ENCODE peak calls at places on chromosomes 7 and 10, in five cellular contexts. G is pancreas, J is bronchial epithelial cell, M is psoas muscle, R is fibroblast of the aortic adventitia. Y is an unnamed sample.

GRCh38 chr7:98993024-98993897 is 114.9 kb downstream of the TRRAP start:
- DNase-seq in G (no peak), J (no peak), M (no peak), R (no peak), Y (no peak)

GRCh38 chr10:80144302-80145131 is 12.0 kb downstream of the PLAC9 start:
- DNase-seq in G (peak; percentile 86), J (no peak), M (peak; percentile 45), R (no peak), Y (peak; percentile 43)

GRCh38 chr10:80633910-80634309 is 96.2 kb downstream of the SH2D4B start:
- DNase-seq in G (no peak), J (no peak), M (no peak), R (no peak), Y (no peak)

GRCh38 chr7:135662123-135662372 is 266 bp upstream of the STMP1 start:
- DNase-seq in G (no peak), J (no peak), M (no peak), R (no peak), Y (no peak)

GRCh38 chr10:115063702-115064479 is 29.3 kb upstream of the ATRNL1 start:
- DNase-seq in G (no peak), J (no peak), M (no peak), R (peak; percentile 26), Y (no peak)

GRCh38 chr7:116153050-116153449 is 57.3 kb upstream of the TES start:
- DNase-seq in G (no peak), J (no peak), M (no peak), R (no peak), Y (no peak)

GRCh38 chr10:27746364-27747095 is 911 bp upstream of the MKX start:
- DNase-seq in G (peak; percentile 42), J (no peak), M (no peak), R (no peak), Y (peak; percentile 1)

GRCh38 chr10:132193907-132194552 is 7.3 kb downstream of the DPYSL4 start:
- DNase-seq in G (peak; percentile 67), J (no peak), M (peak; percentile 16), R (no peak), Y (no peak)

GRCh38 chr10:72424561-72424960 is 69.8 kb upstream of the DNAJB12 start:
- DNase-seq in G (no peak), J (peak; percentile 2), M (no peak), R (no peak), Y (no peak)

GRCh38 chr7:42065942-42066341 is 171.1 kb downstream of the GLI3 start:
- DNase-seq in G (no peak), J (no peak), M (no peak), R (no peak), Y (no peak)

GRCh38 chr10:95430231-95430951 is 130.8 kb downstream of the SORBS1 start:
- DNase-seq in G (no peak), J (peak; percentile 54), M (no peak), R (peak; percentile 61), Y (peak; percentile 71)

GRCh38 chr7:2670720-2671391 is 17.1 kb upstream of the AMZ1 start:
- DNase-seq in G (peak; percentile 85), J (peak; percentile 21), M (peak; percentile 70), R (peak; percentile 56), Y (peak; percentile 58)

GRCh38 chr7:102289051-102289450 is 2.4 kb downstream of the SH2B2 start:
- DNase-seq in G (no peak), J (no peak), M (no peak), R (no peak), Y (no peak)

GRCh38 chr7:69018200-69018599 is 580.1 kb upstream of the AUTS2 start:
- DNase-seq in G (no peak), J (no peak), M (no peak), R (no peak), Y (no peak)

GRCh38 chr7:1944619-1945210 is 274.6 kb downstream of the ELFN1 start:
- DNase-seq in G (peak; percentile 63), J (no peak), M (peak; percentile 10), R (no peak), Y (no peak)

GRCh38 chr7:157397036-157397720 is 60.4 kb downstream of the DNAJB6 start:
- DNase-seq in G (no peak), J (no peak), M (no peak), R (no peak), Y (no peak)
- H3K4me3 ChIP-seq in G (no peak overlapping the region), J (no peak overlapping the region), M (peak overlapping the region; percentile 11), R (no peak overlapping the region), Y (no peak overlapping the region)

GRCh38 chr7:30561389-30561788 is 33.3 kb upstream of the GARS1 start:
- DNase-seq in G (no peak), J (no peak), M (no peak), R (peak; percentile 41), Y (no peak)

GRCh38 chr7:30563326-30563942 is 31.2 kb upstream of the GARS1 start:
- DNase-seq in G (no peak), J (peak; percentile 75), M (no peak), R (peak; percentile 25), Y (peak; percentile 82)

GRCh38 chr7:30564243-30564892 is 30.3 kb upstream of the GARS1 start:
- DNase-seq in G (peak; percentile 90), J (peak; percentile 78), M (peak; percentile 77), R (peak; percentile 90), Y (peak; percentile 90)

GRCh38 chr7:30562909-30563308 is 31.8 kb upstream of the GARS1 start:
- DNase-seq in G (no peak), J (no peak), M (no peak), R (no peak), Y (no peak)

GRCh38 chr7:30562498-30562897 is 32.2 kb upstream of the GARS1 start:
- DNase-seq in G (no peak), J (no peak), M (no peak), R (peak; percentile 61), Y (no peak)
- TF ChIP-seq CTCF in G (no peak), J (no peak), M (no peak), R (peak; percentile 21), Y (no peak)

GRCh38 chr10:13104697-13105096 is 4.7 kb downstream of the OPTN start:
- DNase-seq in G (no peak), J (no peak), M (no peak), R (no peak), Y (no peak)

GRCh38 chr10:13099666-13100348 is at the start of gene OPTN:
- DNase-seq in G (peak; percentile 85), J (peak; percentile 72), M (peak; percentile 79), R (peak; percentile 85), Y (peak; percentile 84)

GRCh38 chr10:13100349-13101294 is 659 bp downstream of the OPTN start:
- DNase-seq in G (peak; percentile 79), J (peak; percentile 37), M (no peak), R (peak; percentile 36), Y (peak; percentile 49)

GRCh38 chr10:13103554-13103953 is 3.6 kb downstream of the OPTN start:
- DNase-seq in G (no peak), J (no peak), M (no peak), R (no peak), Y (no peak)

DNA sequence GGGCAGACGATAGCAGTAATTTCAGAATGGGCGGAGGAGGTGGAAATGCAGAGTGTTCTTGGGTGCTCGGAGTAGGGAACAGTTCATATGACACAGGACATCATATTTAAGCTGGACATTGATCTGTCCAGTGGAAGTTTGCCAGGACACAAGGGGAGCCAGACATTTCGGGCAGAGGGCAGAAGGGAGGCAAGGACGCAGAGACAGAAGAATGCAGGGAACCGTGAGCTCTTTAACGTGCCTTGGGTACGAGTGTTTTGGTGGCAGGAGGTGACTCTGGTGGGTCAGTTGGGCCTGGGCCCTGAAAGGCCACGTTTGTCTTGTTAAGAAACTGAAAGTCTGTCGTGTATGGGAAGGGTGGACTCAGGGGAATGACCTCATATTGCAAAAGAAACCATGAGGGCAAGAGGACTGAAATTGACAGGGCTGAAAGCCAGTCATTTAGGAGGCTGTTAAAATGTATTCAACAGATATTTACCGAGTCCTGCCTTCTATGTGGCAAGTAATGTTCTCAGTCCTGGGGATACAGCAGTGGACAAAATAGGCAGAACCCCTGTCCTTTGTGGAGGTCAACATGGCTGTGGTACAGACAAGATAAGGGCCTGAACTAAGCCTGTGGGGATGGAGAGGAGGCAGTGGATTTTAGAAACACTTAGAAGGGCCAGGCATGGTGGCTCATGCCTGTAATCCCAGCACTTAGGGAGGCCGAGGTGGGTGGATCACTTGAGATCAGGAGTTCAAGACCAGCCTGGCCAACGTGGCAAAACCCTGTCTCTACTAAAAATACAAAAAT is 2.2 kb downstream of the OPTN start:
- DNase-seq in G (no peak), J (no peak), M (peak; percentile 23), R (peak; percentile 63), Y (no peak)
- H3K4me3 ChIP-seq in G (no peak overlapping the region), J (no peak overlapping the region), M (peak overlapping the region; percentile 99), R (peak overlapping the region; percentile 67), Y (no peak overlapping the region)

DNA sequence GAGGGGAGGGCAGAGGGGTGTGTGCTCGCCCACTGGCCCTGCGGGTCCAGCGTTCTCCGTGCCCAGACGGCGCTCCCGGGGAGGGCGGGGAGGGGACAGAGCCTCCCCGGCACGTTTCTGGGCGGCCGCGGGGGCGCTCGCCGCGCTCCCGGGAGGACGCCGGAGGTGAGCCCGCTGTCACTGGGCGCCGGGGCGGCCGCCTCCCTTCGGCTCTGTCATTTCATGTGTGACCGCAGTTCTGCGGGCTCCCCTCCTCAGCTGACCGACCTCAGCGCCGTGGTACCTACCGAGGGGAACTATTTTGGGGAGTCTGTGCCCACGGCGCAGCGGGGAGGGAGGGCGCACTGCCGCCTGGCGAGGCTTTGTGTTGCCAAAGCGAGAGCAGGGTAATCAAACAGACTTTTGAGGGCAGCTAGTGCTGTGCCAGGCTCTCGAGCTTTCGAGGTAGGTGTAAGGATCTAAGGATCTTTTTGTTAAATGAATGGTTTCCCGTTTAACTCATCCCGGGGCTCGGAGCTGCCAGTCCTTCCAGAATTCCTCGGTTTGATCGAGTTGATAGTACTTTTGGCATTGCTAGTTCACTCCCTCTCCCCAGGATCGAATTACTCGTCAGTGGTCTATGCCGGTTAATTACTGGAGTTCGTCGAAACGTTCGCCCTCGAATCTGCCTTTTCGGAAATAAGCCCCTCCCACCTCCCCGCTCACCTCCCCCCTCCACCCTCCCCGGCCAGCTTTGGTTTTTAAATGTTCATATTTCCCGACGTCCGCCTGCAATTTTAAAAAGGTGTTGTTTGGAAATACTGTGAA is 1.9 kb downstream of the ARID5B start:
- DNase-seq in G (peak; percentile 73), J (peak; percentile 58), M (peak; percentile 61), R (peak; percentile 66), Y (peak; percentile 67)
- TF ChIP-seq CTCF in G (no peak), J (peak; percentile 41), M (peak; percentile 30), R (peak; percentile 24), Y (peak; percentile 22)